ENCODE peak calls at places on chromosomes 7 and 10, in five cellular contexts. F, W, I, E and T are unnamed samples.

GRCh38 chr7:155562106-155562505 is 15.7 kb upstream of the CNPY1 start:
- DNase-seq in F (no peak), W (no peak), I (no peak), E (no peak), T (no peak)

GRCh38 chr7:129417073-129417472 is 17.2 kb upstream of the STRIP2 start:
- DNase-seq in F (no peak), W (no peak), I (no peak), E (no peak), T (no peak)

GRCh38 chr7:101506531-101506930 is 122.6 kb downstream of the MYL10 start:
- DNase-seq in F (no peak), W (no peak), I (no peak), E (no peak), T (no peak)

GRCh38 chr10:28072573-28072972 is 73.7 kb upstream of the ODAD2 start:
- DNase-seq in F (no peak), W (no peak), I (no peak), E (no peak), T (no peak)

GRCh38 chr7:506921-507622 is 12.6 kb downstream of the PDGFA start:
- DNase-seq in F (no peak), W (no peak), I (peak; percentile 33), E (no peak), T (no peak)

GRCh38 chr10:65416094-65416493 is 1509.7 kb upstream of the LRRTM3 start:
- DNase-seq in F (no peak), W (no peak), I (no peak), E (no peak), T (no peak)

GRCh38 chr10:129754211-129755050 is 209.6 kb downstream of the EBF3 start:
- DNase-seq in F (no peak), W (no peak), I (no peak), E (no peak), T (no peak)

GRCh38 chr10:68223535-68224165 is 8.3 kb downstream of the ATOH7 start:
- DNase-seq in F (no peak), W (peak; percentile 25), I (no peak), E (no peak), T (no peak)

GRCh38 chr7:143003393-143004051 is 23.4 kb downstream of the OR9A2 start:
- DNase-seq in F (peak; percentile 60), W (no peak), I (no peak), E (no peak), T (no peak)

DNA sequence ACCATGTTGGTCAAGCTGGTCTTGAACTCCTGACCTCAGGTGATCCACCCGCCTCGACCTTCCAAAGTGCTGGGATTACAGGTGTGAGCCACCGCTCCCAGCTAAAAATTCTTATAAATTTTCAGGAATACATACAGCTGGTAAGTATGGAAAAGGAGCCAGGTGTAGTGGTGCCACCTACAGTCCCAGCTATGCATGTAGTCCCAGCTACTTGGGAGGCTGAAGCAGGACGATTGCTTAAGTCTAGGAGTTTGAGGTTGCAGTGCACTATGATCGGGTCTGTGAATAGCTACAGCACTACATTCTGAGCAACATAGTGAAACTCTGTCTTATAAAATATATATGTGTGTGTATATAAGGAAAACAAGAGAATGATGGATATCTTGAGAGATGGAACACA is 19.0 kb downstream of the LDB1 start:
- DNase-seq in F (no peak), W (no peak), I (no peak), E (no peak), T (no peak)
- TF ChIP-seq CTCF in F (no peak), W (no peak), I (no peak), E (no peak), T (no peak)

DNA sequence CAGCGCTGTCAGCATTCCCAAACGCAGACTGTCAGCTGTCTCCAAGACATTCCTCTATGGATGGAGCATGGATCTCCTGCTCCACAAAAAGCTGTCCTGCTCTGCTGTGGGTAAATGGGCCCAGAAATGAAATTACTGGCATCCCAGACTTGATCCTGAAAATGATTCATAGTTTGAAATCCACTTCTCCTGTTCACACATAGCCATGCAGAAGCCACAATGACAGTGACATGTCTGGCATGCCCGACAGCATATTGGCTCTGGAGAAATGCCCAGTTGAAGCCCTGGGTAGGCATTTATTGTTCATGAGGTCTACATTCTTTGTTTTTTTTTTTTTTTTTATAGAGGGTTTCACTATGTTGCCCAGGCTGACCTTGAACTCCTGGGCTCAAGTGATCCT is 62.1 kb upstream of the EEPD1 start:
- DNase-seq in F (no peak), W (no peak), I (no peak), E (no peak), T (no peak)
- TF ChIP-seq CTCF in F (no peak), W (no peak), I (no peak), E (no peak), T (no peak)

GRCh38 chr10:80600251-80600650 is 62.5 kb downstream of the SH2D4B start:
- DNase-seq in F (no peak), W (no peak), I (no peak), E (no peak), T (no peak)

GRCh38 chr10:80598951-80599350 is 61.2 kb downstream of the SH2D4B start:
- DNase-seq in F (no peak), W (no peak), I (no peak), E (no peak), T (no peak)

GRCh38 chr10:80599424-80599847 is 61.7 kb downstream of the SH2D4B start:
- DNase-seq in F (peak; percentile 73), W (peak; percentile 25), I (no peak), E (no peak), T (no peak)

GRCh38 chr10:80598084-80598798 is 60.5 kb downstream of the SH2D4B start:
- DNase-seq in F (peak; percentile 42), W (no peak), I (no peak), E (no peak), T (no peak)

DNA sequence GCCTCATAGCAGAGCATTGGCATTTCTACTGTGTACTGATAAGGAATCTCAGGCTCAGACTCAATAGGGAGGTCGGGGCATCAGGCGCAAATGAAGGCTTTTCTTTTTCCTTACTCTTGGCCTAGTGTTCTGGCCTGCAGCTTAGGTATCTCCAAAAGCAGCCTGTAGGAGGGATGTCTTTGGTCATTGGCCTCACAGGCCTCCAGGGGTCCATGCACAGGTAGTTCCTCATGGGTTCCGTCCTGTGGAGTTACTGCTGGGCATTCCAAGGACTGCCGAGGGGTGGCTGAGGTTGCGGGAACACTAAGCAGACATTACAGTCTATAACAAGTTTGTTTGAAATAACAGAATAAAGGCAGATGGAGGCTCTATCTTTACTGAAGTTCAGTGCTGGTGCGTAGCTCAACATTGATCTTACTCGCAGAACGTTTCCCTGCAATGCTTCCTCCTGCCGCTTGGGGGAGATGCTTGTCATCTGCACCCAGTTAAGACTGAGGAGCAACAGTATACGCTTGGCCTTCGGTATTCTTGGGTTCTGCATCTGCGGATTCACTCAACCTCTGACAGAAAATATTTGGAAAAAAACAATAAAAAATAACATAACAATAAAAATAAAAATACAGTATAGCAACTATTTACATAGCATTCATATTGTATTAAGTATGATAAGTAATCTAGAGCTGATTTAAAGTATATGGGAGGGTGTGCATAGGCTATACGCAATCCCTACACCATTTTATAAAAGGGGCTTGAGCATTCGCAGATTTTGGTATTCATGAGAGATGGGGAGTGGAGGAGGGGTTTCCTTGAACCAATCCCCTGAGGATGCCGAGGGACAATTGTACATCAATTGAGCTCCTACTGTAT is 58.9 kb downstream of the SH2D4B start:
- DNase-seq in F (no peak), W (peak; percentile 36), I (no peak), E (no peak), T (no peak)
- TF ChIP-seq CTCF in F (peak; percentile 69), W (peak; percentile 82), I (peak; percentile 43), E (no peak), T (no peak)

GRCh38 chr10:121070671-121071070 is 219.5 kb downstream of the WDR11 start:
- DNase-seq in F (no peak), W (no peak), I (no peak), E (no peak), T (no peak)

GRCh38 chr10:121069061-121069850 is 218.1 kb downstream of the WDR11 start:
- DNase-seq in F (peak; percentile 28), W (no peak), I (no peak), E (no peak), T (no peak)

GRCh38 chr10:121065330-121065729 is 214.2 kb downstream of the WDR11 start:
- DNase-seq in F (no peak), W (no peak), I (no peak), E (no peak), T (no peak)

GRCh38 chr10:121073743-121074142 is 222.6 kb downstream of the WDR11 start:
- DNase-seq in F (no peak), W (no peak), I (no peak), E (no peak), T (no peak)

GRCh38 chr10:121070257-121070656 is 219.1 kb downstream of the WDR11 start:
- DNase-seq in F (peak; percentile 18), W (peak; percentile 60), I (no peak), E (no peak), T (no peak)
- TF ChIP-seq CTCF in F (peak; percentile 32), W (peak; percentile 60), I (peak; percentile 35), E (no peak), T (no peak)

GRCh38 chr10:3943695-3944257 is 158.8 kb upstream of the KLF6 start:
- DNase-seq in F (no peak), W (no peak), I (no peak), E (no peak), T (no peak)

GRCh38 chr10:3941676-3942075 is 156.7 kb upstream of the KLF6 start:
- DNase-seq in F (no peak), W (no peak), I (no peak), E (no peak), T (no peak)

GRCh38 chr10:3945026-3945425 is 160.0 kb upstream of the KLF6 start:
- DNase-seq in F (no peak), W (no peak), I (no peak), E (no peak), T (no peak)

GRCh38 chr10:3944591-3944990 is 159.6 kb upstream of the KLF6 start:
- DNase-seq in F (no peak), W (no peak), I (no peak), E (no peak), T (no peak)

DNA sequence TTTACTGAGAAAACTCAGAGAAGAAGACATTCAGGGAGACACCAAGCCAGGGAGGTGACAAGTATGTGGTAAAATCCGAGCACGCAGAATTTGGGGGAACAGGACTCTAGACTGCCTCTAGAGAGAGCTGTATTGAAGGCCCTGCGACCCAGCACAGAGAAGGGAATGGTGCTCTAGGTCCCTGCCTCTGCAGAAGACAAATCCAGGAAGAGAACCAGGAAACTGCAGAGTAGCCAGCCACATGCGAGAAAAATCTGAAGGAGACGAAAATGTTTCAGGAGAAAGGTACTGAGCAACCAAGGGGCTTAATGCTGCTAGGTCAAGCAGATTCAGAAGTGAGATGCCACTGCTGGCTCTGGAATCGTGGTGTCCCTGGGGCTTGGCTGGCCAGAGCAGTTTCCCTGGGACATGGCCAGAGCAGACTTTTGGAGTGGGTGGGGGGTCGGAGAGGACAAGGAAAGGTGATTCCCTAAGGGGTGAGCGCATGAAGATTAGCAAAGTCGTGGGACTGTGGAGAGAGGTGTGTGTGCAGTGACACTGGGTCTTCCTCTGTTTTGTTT is 158.0 kb upstream of the KLF6 start:
- DNase-seq in F (no peak), W (no peak), I (no peak), E (no peak), T (no peak)
- TF ChIP-seq CTCF in F (no peak), W (no peak), I (no peak), E (no peak), T (no peak)

GRCh38 chr7:70193514-70193913 is 595.2 kb downstream of the AUTS2 start:
- DNase-seq in F (peak; percentile 24), W (no peak), I (no peak), E (no peak), T (no peak)
- TF ChIP-seq CTCF in F (peak; percentile 39), W (peak; percentile 24), I (peak; percentile 22), E (no peak), T (no peak)